ENCODE peak calls at places on chromosomes 6 and 20, in ten cellular contexts. One of them, this sample, is unnamed.

GRCh38 chr20:61762208-61762710 is 303.4 kb downstream of the TAF4 start:
- DNase-seq in amygdala: no peak
- DNase-seq in GM04504: no peak
- DNase-seq in bronchial epithelial cell: no peak
- DNase-seq in substantia nigra: no peak
- DNase-seq in AG04449: no peak
- DNase-seq in neuronal stem cell: no peak
- DNase-seq in AML-193: no peak
- DNase-seq in cardiac fibroblast: no peak
- DNase-seq in NCI-H460: no peak
- DNase-seq in this sample: no peak

GRCh38 chr6:79872986-79873385 is 74.4 kb downstream of the ELOVL4 start:
- DNase-seq in GM04504: peak; percentile 49
- DNase-seq in neuronal stem cell: no peak
- DNase-seq in AML-193: peak; percentile 55
- DNase-seq in substantia nigra: no peak
- DNase-seq in cardiac fibroblast: peak; percentile 87
- DNase-seq in bronchial epithelial cell: peak; percentile 99
- DNase-seq in amygdala: no peak
- DNase-seq in AG04449: peak; percentile 56
- DNase-seq in NCI-H460: peak; percentile 90
- DNase-seq in this sample: peak; percentile 60

GRCh38 chr20:36826556-36827244 is 49.2 kb upstream of the TLDC2 start:
- DNase-seq in bronchial epithelial cell: no peak
- DNase-seq in AG04449: no peak
- DNase-seq in amygdala: no peak
- DNase-seq in AML-193: no peak
- DNase-seq in neuronal stem cell: no peak
- DNase-seq in cardiac fibroblast: no peak
- DNase-seq in GM04504: no peak
- DNase-seq in substantia nigra: no peak
- DNase-seq in NCI-H460: no peak
- DNase-seq in this sample: no peak

GRCh38 chr6:156016186-156016976 is 560.7 kb upstream of the NOX3 start:
- DNase-seq in AG04449: no peak
- DNase-seq in AML-193: no peak
- DNase-seq in substantia nigra: no peak
- DNase-seq in GM04504: no peak
- DNase-seq in bronchial epithelial cell: no peak
- DNase-seq in neuronal stem cell: no peak
- DNase-seq in NCI-H460: no peak
- DNase-seq in amygdala: no peak
- DNase-seq in cardiac fibroblast: no peak
- DNase-seq in this sample: no peak

GRCh38 chr20:63977392-63978276 is 1.8 kb downstream of the SAMD10 start:
- DNase-seq in NCI-H460: no peak
- DNase-seq in cardiac fibroblast: peak; percentile 69
- DNase-seq in AG04449: no peak
- DNase-seq in GM04504: no peak
- DNase-seq in bronchial epithelial cell: peak; percentile 55
- DNase-seq in neuronal stem cell: no peak
- DNase-seq in AML-193: peak; percentile 28
- DNase-seq in amygdala: no peak
- DNase-seq in substantia nigra: no peak
- DNase-seq in this sample: no peak

GRCh38 chr6:47111685-47112084 is 69.6 kb upstream of the ADGRF1 start:
- DNase-seq in bronchial epithelial cell: peak; percentile 47
- DNase-seq in GM04504: no peak
- DNase-seq in neuronal stem cell: no peak
- DNase-seq in cardiac fibroblast: peak; percentile 42
- DNase-seq in substantia nigra: no peak
- DNase-seq in AML-193: no peak
- DNase-seq in amygdala: no peak
- DNase-seq in NCI-H460: no peak
- DNase-seq in AG04449: no peak
- DNase-seq in this sample: peak; percentile 31

GRCh38 chr6:138970856-138971425 is 17.1 kb downstream of the REPS1 start:
- DNase-seq in neuronal stem cell: no peak
- DNase-seq in NCI-H460: peak; percentile 87
- DNase-seq in AG04449: peak; percentile 71
- DNase-seq in cardiac fibroblast: peak; percentile 97
- DNase-seq in bronchial epithelial cell: peak; percentile 98
- DNase-seq in amygdala: no peak
- DNase-seq in substantia nigra: no peak
- DNase-seq in AML-193: no peak
- DNase-seq in GM04504: peak; percentile 80
- DNase-seq in this sample: peak; percentile 91

GRCh38 chr20:51871943-51872342 is 69.6 kb upstream of the SALL4 start:
- DNase-seq in cardiac fibroblast: no peak
- DNase-seq in GM04504: peak; percentile 24
- DNase-seq in substantia nigra: no peak
- DNase-seq in AML-193: no peak
- DNase-seq in AG04449: no peak
- DNase-seq in bronchial epithelial cell: no peak
- DNase-seq in NCI-H460: no peak
- DNase-seq in amygdala: no peak
- DNase-seq in neuronal stem cell: no peak
- DNase-seq in this sample: no peak

GRCh38 chr20:62355527-62356142 is 11.5 kb downstream of the LAMA5 start:
- DNase-seq in AML-193: no peak
- DNase-seq in substantia nigra: no peak
- DNase-seq in GM04504: no peak
- DNase-seq in neuronal stem cell: no peak
- DNase-seq in cardiac fibroblast: peak; percentile 72
- DNase-seq in bronchial epithelial cell: peak; percentile 50
- DNase-seq in amygdala: no peak
- DNase-seq in NCI-H460: no peak
- DNase-seq in AG04449: no peak
- DNase-seq in this sample: no peak

GRCh38 chr20:409697-410559 is 1.8 kb downstream of the RBCK1 start:
- DNase-seq in AML-193: no peak
- DNase-seq in AG04449: no peak
- DNase-seq in neuronal stem cell: no peak
- DNase-seq in cardiac fibroblast: no peak
- DNase-seq in GM04504: no peak
- DNase-seq in amygdala: no peak
- DNase-seq in NCI-H460: no peak
- DNase-seq in substantia nigra: no peak
- DNase-seq in bronchial epithelial cell: no peak
- DNase-seq in this sample: no peak

GRCh38 chr6:170007468-170008240 is 256.2 kb downstream of the ERMARD start:
- DNase-seq in GM04504: no peak
- DNase-seq in NCI-H460: no peak
- DNase-seq in AML-193: no peak
- DNase-seq in neuronal stem cell: peak; percentile 50
- DNase-seq in AG04449: no peak
- DNase-seq in bronchial epithelial cell: no peak
- DNase-seq in amygdala: no peak
- DNase-seq in cardiac fibroblast: no peak
- DNase-seq in substantia nigra: no peak
- DNase-seq in this sample: no peak

GRCh38 chr6:107962723-107963122 is 4.7 kb upstream of the SEC63 start:
- DNase-seq in substantia nigra: no peak
- DNase-seq in neuronal stem cell: no peak
- DNase-seq in NCI-H460: no peak
- DNase-seq in AML-193: no peak
- DNase-seq in amygdala: no peak
- DNase-seq in bronchial epithelial cell: no peak
- DNase-seq in cardiac fibroblast: no peak
- DNase-seq in GM04504: no peak
- DNase-seq in AG04449: no peak
- DNase-seq in this sample: no peak

GRCh38 chr6:24667378-24667803 is 514 bp downstream of the ACOT13 start:
- DNase-seq in neuronal stem cell: no peak
- DNase-seq in GM04504: no peak
- DNase-seq in substantia nigra: no peak
- DNase-seq in cardiac fibroblast: peak; percentile 30
- DNase-seq in NCI-H460: no peak
- DNase-seq in AML-193: peak; percentile 42
- DNase-seq in AG04449: no peak
- DNase-seq in bronchial epithelial cell: no peak
- DNase-seq in amygdala: no peak
- DNase-seq in this sample: peak; percentile 23

GRCh38 chr6:105308840-105309239 is 94.0 kb downstream of the PREP start:
- DNase-seq in NCI-H460: no peak
- DNase-seq in amygdala: no peak
- DNase-seq in cardiac fibroblast: no peak
- DNase-seq in neuronal stem cell: no peak
- DNase-seq in GM04504: no peak
- DNase-seq in AML-193: no peak
- DNase-seq in bronchial epithelial cell: no peak
- DNase-seq in substantia nigra: no peak
- DNase-seq in AG04449: no peak
- DNase-seq in this sample: no peak

GRCh38 chr6:168650686-168651085 is 209.7 kb downstream of the SMOC2 start:
- DNase-seq in AG04449: no peak
- DNase-seq in cardiac fibroblast: no peak
- DNase-seq in substantia nigra: no peak
- DNase-seq in NCI-H460: no peak
- DNase-seq in neuronal stem cell: no peak
- DNase-seq in AML-193: no peak
- DNase-seq in bronchial epithelial cell: peak; percentile 18
- DNase-seq in GM04504: no peak
- DNase-seq in amygdala: no peak
- DNase-seq in this sample: no peak

GRCh38 chr20:658731-659291 is 5.8 kb upstream of the SRXN1 start:
- DNase-seq in bronchial epithelial cell: no peak
- DNase-seq in neuronal stem cell: no peak
- DNase-seq in substantia nigra: no peak
- DNase-seq in cardiac fibroblast: no peak
- DNase-seq in AML-193: no peak
- DNase-seq in GM04504: no peak
- DNase-seq in AG04449: no peak
- DNase-seq in amygdala: no peak
- DNase-seq in NCI-H460: no peak
- DNase-seq in this sample: no peak

GRCh38 chr6:87900160-87900698 is 147.4 kb upstream of the SPACA1 start:
- DNase-seq in cardiac fibroblast: no peak
- DNase-seq in substantia nigra: no peak
- DNase-seq in NCI-H460: no peak
- DNase-seq in GM04504: no peak
- DNase-seq in neuronal stem cell: no peak
- DNase-seq in AML-193: no peak
- DNase-seq in amygdala: no peak
- DNase-seq in bronchial epithelial cell: no peak
- DNase-seq in AG04449: no peak
- DNase-seq in this sample: no peak

GRCh38 chr6:43865947-43866346 is 95.9 kb downstream of the VEGFA start:
- DNase-seq in AG04449: no peak
- DNase-seq in cardiac fibroblast: no peak
- DNase-seq in amygdala: no peak
- DNase-seq in AML-193: no peak
- DNase-seq in bronchial epithelial cell: no peak
- DNase-seq in GM04504: no peak
- DNase-seq in substantia nigra: no peak
- DNase-seq in neuronal stem cell: no peak
- DNase-seq in NCI-H460: no peak
- DNase-seq in this sample: no peak

GRCh38 chr20:63363981-63364536 is 2.9 kb upstream of the CHRNA4 start:
- DNase-seq in AG04449: no peak
- DNase-seq in NCI-H460: no peak
- DNase-seq in bronchial epithelial cell: no peak
- DNase-seq in substantia nigra: no peak
- DNase-seq in GM04504: no peak
- DNase-seq in amygdala: no peak
- DNase-seq in AML-193: no peak
- DNase-seq in cardiac fibroblast: no peak
- DNase-seq in neuronal stem cell: no peak
- DNase-seq in this sample: no peak

GRCh38 chr20:62914970-62915457 is 11.3 kb downstream of the DIDO1 start:
- DNase-seq in NCI-H460: no peak
- DNase-seq in GM04504: no peak
- DNase-seq in cardiac fibroblast: peak; percentile 70
- DNase-seq in amygdala: no peak
- DNase-seq in bronchial epithelial cell: no peak
- DNase-seq in substantia nigra: peak; percentile 17
- DNase-seq in AML-193: peak; percentile 3
- DNase-seq in AG04449: no peak
- DNase-seq in neuronal stem cell: peak; percentile 81
- DNase-seq in this sample: no peak

GRCh38 chr20:1467355-1468116 is 887 bp upstream of the NSFL1C start:
- DNase-seq in cardiac fibroblast: no peak
- DNase-seq in substantia nigra: no peak
- DNase-seq in neuronal stem cell: no peak
- DNase-seq in GM04504: no peak
- DNase-seq in bronchial epithelial cell: no peak
- DNase-seq in AG04449: no peak
- DNase-seq in NCI-H460: no peak
- DNase-seq in amygdala: no peak
- DNase-seq in AML-193: peak; percentile 84
- DNase-seq in this sample: no peak

GRCh38 chr6:33846226-33846625 is 42.4 kb upstream of the MLN start:
- DNase-seq in AG04449: no peak
- DNase-seq in amygdala: no peak
- DNase-seq in cardiac fibroblast: no peak
- DNase-seq in AML-193: no peak
- DNase-seq in GM04504: peak; percentile 20
- DNase-seq in bronchial epithelial cell: peak; percentile 64
- DNase-seq in neuronal stem cell: no peak
- DNase-seq in substantia nigra: no peak
- DNase-seq in NCI-H460: no peak
- DNase-seq in this sample: no peak

GRCh38 chr20:36491901-36492617 is 49.3 kb upstream of the MYL9 start:
- DNase-seq in substantia nigra: no peak
- DNase-seq in neuronal stem cell: no peak
- DNase-seq in AG04449: no peak
- DNase-seq in NCI-H460: no peak
- DNase-seq in amygdala: no peak
- DNase-seq in GM04504: no peak
- DNase-seq in AML-193: peak; percentile 81
- DNase-seq in cardiac fibroblast: peak; percentile 46
- DNase-seq in bronchial epithelial cell: peak; percentile 79
- DNase-seq in this sample: no peak

GRCh38 chr6:129774697-129775447 is 64.9 kb upstream of the ARHGAP18 start:
- DNase-seq in bronchial epithelial cell: peak; percentile 70
- DNase-seq in amygdala: peak; percentile 55
- DNase-seq in AG04449: peak; percentile 34
- DNase-seq in GM04504: peak; percentile 60
- DNase-seq in cardiac fibroblast: peak; percentile 90
- DNase-seq in NCI-H460: peak; percentile 76
- DNase-seq in substantia nigra: peak; percentile 39
- DNase-seq in AML-193: peak; percentile 79
- DNase-seq in neuronal stem cell: peak; percentile 78
- DNase-seq in this sample: no peak

GRCh38 chr6:135664527-135664926 is 167.0 kb upstream of the AHI1 start:
- DNase-seq in cardiac fibroblast: no peak
- DNase-seq in bronchial epithelial cell: no peak
- DNase-seq in NCI-H460: no peak
- DNase-seq in amygdala: no peak
- DNase-seq in AG04449: no peak
- DNase-seq in neuronal stem cell: no peak
- DNase-seq in substantia nigra: no peak
- DNase-seq in GM04504: no peak
- DNase-seq in AML-193: no peak
- DNase-seq in this sample: no peak

GRCh38 chr6:52233975-52234823 is 10.1 kb downstream of the IL17F start:
- DNase-seq in amygdala: no peak
- DNase-seq in GM04504: peak; percentile 54
- DNase-seq in AML-193: peak; percentile 31
- DNase-seq in neuronal stem cell: peak; percentile 26
- DNase-seq in NCI-H460: peak; percentile 35
- DNase-seq in substantia nigra: no peak
- DNase-seq in cardiac fibroblast: peak; percentile 52
- DNase-seq in AG04449: peak; percentile 7
- DNase-seq in bronchial epithelial cell: peak; percentile 69
- DNase-seq in this sample: peak; percentile 44

GRCh38 chr6:56040271-56040670 is 164.9 kb upstream of the BMP5 start:
- DNase-seq in substantia nigra: no peak
- DNase-seq in amygdala: no peak
- DNase-seq in neuronal stem cell: no peak
- DNase-seq in AML-193: peak; percentile 58
- DNase-seq in GM04504: peak; percentile 29
- DNase-seq in AG04449: no peak
- DNase-seq in cardiac fibroblast: peak; percentile 81
- DNase-seq in NCI-H460: no peak
- DNase-seq in bronchial epithelial cell: peak; percentile 83
- DNase-seq in this sample: peak; percentile 30

GRCh38 chr6:161111256-161111655 is 119.7 kb downstream of the MAP3K4 start:
- DNase-seq in cardiac fibroblast: no peak
- DNase-seq in AML-193: no peak
- DNase-seq in amygdala: no peak
- DNase-seq in substantia nigra: no peak
- DNase-seq in GM04504: no peak
- DNase-seq in neuronal stem cell: no peak
- DNase-seq in bronchial epithelial cell: no peak
- DNase-seq in AG04449: no peak
- DNase-seq in NCI-H460: no peak
- DNase-seq in this sample: no peak